ENCODE peak calls at places on chromosomes 12 and 14, in nine cellular contexts. I, V, Y, K, E, U, R, Q and B are unnamed samples.

GRCh38 chr12:95083471-95083870 is 10.1 kb upstream of the NR2C1 start:
- DNase-seq in I (no peak), V (no peak), Y (no peak), K (no peak), E (no peak), U (no peak), R (no peak), Q (no peak), B (no peak)

GRCh38 chr12:42291680-42292079 is 34.2 kb downstream of the ZCRB1 start:
- DNase-seq in I (no peak), V (no peak), Y (no peak), K (no peak), E (no peak), U (no peak), R (no peak), Q (peak), B (no peak)

GRCh38 chr12:108468149-108468968 is 46.7 kb upstream of the FICD start:
- DNase-seq in I (peak), V (no peak), Y (no peak), K (peak), E (peak), U (no peak), R (peak), Q (no peak), B (no peak)

GRCh38 chr14:58626441-58626840 is 11.3 kb upstream of the DACT1 start:
- DNase-seq in I (no peak), V (no peak), Y (no peak), K (no peak), E (peak), U (no peak), R (no peak), Q (no peak), B (no peak)

GRCh38 chr12:72282721-72283120 is 10.6 kb downstream of the TRHDE start:
- DNase-seq in I (no peak), V (no peak), Y (no peak), K (no peak), E (peak), U (no peak), R (no peak), Q (no peak), B (no peak)

GRCh38 chr14:68297871-68298468 is 478.4 kb downstream of the RAD51B start:
- DNase-seq in I (no peak), V (no peak), Y (peak), K (no peak), E (peak), U (no peak), R (peak), Q (no peak), B (no peak)

GRCh38 chr14:76329150-76329881 is 46.6 kb upstream of the ESRRB start:
- DNase-seq in I (no peak), V (no peak), Y (no peak), K (no peak), E (peak), U (no peak), R (no peak), Q (no peak), B (no peak)

GRCh38 chr12:82176761-82177490 is 181.3 kb downstream of the CCDC59 start:
- DNase-seq in I (no peak), V (no peak), Y (no peak), K (no peak), E (peak), U (no peak), R (no peak), Q (no peak), B (no peak)

GRCh38 chr12:26196424-26196722 is 1.0 kb downstream of the SSPN start:
- DNase-seq in I (no peak), V (no peak), Y (no peak), K (no peak), E (no peak), U (no peak), R (no peak), Q (peak), B (no peak)

GRCh38 chr12:2288875-2289274 is 236.1 kb downstream of the CACNA1C start:
- DNase-seq in I (no peak), V (no peak), Y (no peak), K (no peak), E (no peak), U (no peak), R (no peak), Q (peak), B (no peak)

GRCh38 chr14:35335388-35336092 is 43.4 kb downstream of the PSMA6 start:
- DNase-seq in I (no peak), V (no peak), Y (peak), K (no peak), E (no peak), U (no peak), R (peak), Q (peak), B (no peak)

GRCh38 chr12:46926536-46926935 is 100.7 kb upstream of the SLC38A4 start:
- DNase-seq in I (no peak), V (no peak), Y (no peak), K (no peak), E (no peak), U (no peak), R (no peak), Q (no peak), B (no peak)

GRCh38 chr14:22472466-22472865 is 116.6 kb downstream of the DAD1 start:
- DNase-seq in I (no peak), V (no peak), Y (no peak), K (no peak), E (no peak), U (no peak), R (no peak), Q (no peak), B (no peak)

GRCh38 chr12:76706099-76706498 is 57.8 kb upstream of the ZDHHC17 start:
- DNase-seq in I (no peak), V (no peak), Y (no peak), K (no peak), E (no peak), U (no peak), R (no peak), Q (no peak), B (no peak)

GRCh38 chr12:131264625-131265024 is 310.9 kb downstream of the ADGRD1 start:
- DNase-seq in I (no peak), V (no peak), Y (peak), K (no peak), E (no peak), U (no peak), R (no peak), Q (no peak), B (no peak)

GRCh38 chr12:39406257-39406656 is 36.7 kb downstream of the KIF21A start:
- DNase-seq in I (no peak), V (no peak), Y (no peak), K (no peak), E (no peak), U (no peak), R (no peak), Q (no peak), B (no peak)

GRCh38 chr12:13208533-13209278 is 12.2 kb downstream of the EMP1 start:
- DNase-seq in I (no peak), V (no peak), Y (peak), K (peak), E (peak), U (no peak), R (no peak), Q (peak), B (no peak)

GRCh38 chr12:100221523-100221922 is 20.9 kb downstream of the ACTR6 start:
- DNase-seq in I (no peak), V (no peak), Y (no peak), K (no peak), E (no peak), U (no peak), R (no peak), Q (no peak), B (no peak)

GRCh38 chr12:15443611-15444010 is 121.3 kb downstream of the PTPRO start:
- DNase-seq in I (no peak), V (no peak), Y (no peak), K (no peak), E (no peak), U (no peak), R (no peak), Q (no peak), B (no peak)

DNA sequence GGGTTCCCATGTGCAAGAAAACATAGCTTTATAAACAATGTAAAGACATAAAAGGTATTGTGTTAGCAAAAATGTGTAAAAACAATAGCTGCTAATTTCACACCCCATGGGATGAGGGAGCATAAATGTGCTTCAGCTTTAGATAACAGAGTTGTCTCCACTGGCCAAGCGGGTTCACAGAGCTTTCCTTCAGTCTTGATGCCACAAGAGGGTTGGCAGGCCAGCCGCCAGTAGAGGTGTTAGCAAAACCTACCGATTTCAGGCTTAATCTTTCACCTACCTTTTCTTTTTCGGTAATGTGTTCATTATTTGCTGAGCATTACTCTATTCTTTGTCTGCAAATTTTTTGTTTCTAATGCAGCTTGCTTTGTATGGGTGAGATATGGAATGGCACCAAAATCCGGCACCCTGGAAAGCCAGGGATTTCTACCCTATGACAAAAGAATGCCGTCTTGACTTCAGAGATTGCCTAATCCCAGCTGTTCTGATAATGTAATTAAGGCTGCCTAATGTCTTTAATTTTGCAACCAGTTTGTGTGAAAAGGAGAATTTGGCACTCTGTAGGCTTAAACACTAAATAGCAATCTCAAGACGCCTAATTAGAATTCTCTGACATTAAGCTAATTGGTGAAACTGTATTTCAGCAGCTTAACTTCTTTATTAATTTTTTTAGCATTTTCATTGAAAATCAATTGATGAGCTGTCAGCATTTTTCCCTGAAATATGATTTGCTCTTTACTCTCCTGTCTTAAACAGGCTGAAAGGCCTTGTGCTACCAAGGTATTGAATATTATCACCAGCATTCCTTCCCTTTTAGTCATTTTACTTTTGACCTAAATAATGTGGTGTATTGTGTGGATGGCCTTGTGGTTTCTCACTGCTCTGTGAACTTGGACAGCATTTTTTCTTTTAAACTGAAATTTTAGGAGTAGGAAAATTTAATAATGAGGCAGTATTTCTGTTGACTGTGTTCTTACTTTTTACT is 60.7 kb downstream of the POLR3B start:
- DNase-seq in I (no peak), V (peak), Y (no peak), K (no peak), E (no peak), U (no peak), R (peak), Q (no peak), B (no peak)
- H3K27ac ChIP-seq in I (no peak), V (peak), Y (no peak), K (no peak), E (no peak), U (no peak), R (peak), Q (no peak), B (no peak)

GRCh38 chr14:99955826-99956455 is 109.3 kb upstream of the EVL start:
- DNase-seq in I (no peak), V (no peak), Y (no peak), K (no peak), E (no peak), U (no peak), R (no peak), Q (no peak), B (no peak)

GRCh38 chr14:99952453-99952852 is 112.8 kb upstream of the EVL start:
- DNase-seq in I (no peak), V (no peak), Y (no peak), K (no peak), E (no peak), U (no peak), R (no peak), Q (no peak), B (no peak)

GRCh38 chr14:99961826-99962518 is 103.2 kb upstream of the EVL start:
- DNase-seq in I (no peak), V (no peak), Y (no peak), K (no peak), E (peak), U (no peak), R (no peak), Q (no peak), B (no peak)

GRCh38 chr14:99958380-99958779 is 106.8 kb upstream of the EVL start:
- DNase-seq in I (no peak), V (no peak), Y (no peak), K (no peak), E (no peak), U (no peak), R (no peak), Q (no peak), B (no peak)
- TF ChIP-seq REST in I (no peak), V (no peak), Y (no peak), K (no peak), E (no peak), U (no peak), R (no peak), Q (no peak), B (no peak)

DNA sequence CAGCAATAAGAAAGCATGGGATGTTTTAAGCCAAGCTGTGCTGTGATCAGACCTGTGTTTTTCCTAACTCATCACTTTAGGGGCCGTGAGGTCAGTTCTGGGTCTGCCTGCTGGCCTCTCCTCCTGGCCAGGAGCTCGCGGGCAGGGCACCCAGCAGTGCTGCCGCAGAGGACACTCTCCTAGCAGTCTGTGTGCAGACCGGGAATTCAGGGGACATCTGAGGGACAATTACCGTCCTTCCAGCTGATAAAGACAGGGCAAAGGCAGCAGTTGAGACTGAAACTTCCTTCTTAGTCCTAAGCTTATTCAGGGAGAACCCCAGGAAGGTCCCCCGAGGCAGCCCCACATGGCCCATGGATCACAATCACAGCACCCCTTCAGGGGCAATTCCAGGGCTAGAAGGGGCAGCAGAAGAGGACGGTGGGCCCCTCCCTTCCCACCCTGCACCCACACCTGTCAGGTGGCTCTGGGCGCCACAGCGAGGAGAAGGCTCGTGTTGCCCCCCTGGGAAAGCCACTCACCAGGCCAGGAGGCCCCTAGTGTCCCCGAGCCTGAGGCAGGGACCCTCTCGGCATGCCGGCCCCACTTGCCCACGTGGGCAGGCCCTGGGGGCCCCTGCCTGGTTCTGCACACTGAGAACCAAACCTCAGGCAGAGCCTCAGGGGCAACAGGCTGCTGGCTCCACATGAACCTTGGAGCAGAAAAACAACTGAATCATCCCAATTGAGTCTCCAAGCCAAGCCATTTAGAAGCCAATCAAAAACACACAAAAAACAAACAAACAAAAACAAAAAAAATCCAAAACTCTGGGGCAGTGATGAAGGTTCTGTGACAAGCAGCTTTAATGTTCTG is 89.8 kb downstream of the CHGA start:
- DNase-seq in I (no peak), V (no peak), Y (no peak), K (no peak), E (no peak), U (no peak), R (no peak), Q (no peak), B (no peak)
- H3K27ac ChIP-seq in I (no peak), V (no peak), Y (peak), K (no peak), E (no peak), U (peak), R (no peak), Q (peak), B (no peak)

GRCh38 chr12:126706300-126706699 is 1560.7 kb upstream of the TMEM132C start:
- DNase-seq in I (no peak), V (no peak), Y (no peak), K (no peak), E (peak), U (no peak), R (no peak), Q (no peak), B (no peak)
- TF ChIP-seq REST in I (no peak), V (no peak), Y (no peak), K (no peak), E (no peak), U (no peak), R (no peak), Q (no peak), B (no peak)

DNA sequence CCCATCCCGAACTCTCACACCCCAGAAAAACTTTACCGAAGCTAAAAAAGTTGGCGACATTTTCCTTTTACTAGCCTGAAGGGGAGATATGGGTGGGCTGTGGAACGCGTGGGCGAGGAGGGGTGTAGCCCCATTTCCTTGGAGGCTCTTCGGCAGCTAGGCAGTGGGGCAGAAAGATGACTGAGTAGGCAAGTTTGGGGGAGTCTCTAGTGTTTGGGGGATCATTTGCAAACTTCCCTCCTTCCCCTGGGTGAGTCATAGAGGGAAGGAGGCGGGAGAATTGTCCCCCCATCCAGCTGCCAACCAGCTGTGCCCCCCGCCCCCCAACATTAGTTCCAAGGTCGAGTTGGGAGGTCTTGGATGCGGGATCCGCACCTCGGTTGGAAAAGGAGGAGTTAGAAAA is 2.3 kb downstream of the GLI1 start:
- DNase-seq in I (no peak), V (no peak), Y (no peak), K (no peak), E (no peak), U (no peak), R (no peak), Q (no peak), B (no peak)
- H3K27ac ChIP-seq in I (peak), V (peak), Y (peak), K (no peak), E (peak), U (no peak), R (no peak), Q (peak), B (peak)